ENCODE peak calls at places on chromosomes 6 and 20, in six cellular contexts. O, M, F, B, R and Z are unnamed samples. For H3K9me3 and H3K4me1, the result is how much of the 10 kb centered on the place peaks cover.

GRCh38 chr6:158002951-158003853 is 21.5 kb downstream of the SYNJ2 start:
- DNase-seq in O (peak), M (peak), F (no peak), B (peak), R (peak), Z (peak)

GRCh38 chr20:1087311-1087710 is 31.1 kb upstream of the PSMF1 start:
- DNase-seq in O (no peak), M (no peak), F (no peak), B (no peak), R (no peak), Z (no peak)

GRCh38 chr6:34114695-34115395 is 31.0 kb downstream of the GRM4 start:
- DNase-seq in O (no peak), M (no peak), F (no peak), B (no peak), R (no peak), Z (no peak)

GRCh38 chr20:45029884-45030283 is 63.6 kb downstream of the STK4 start:
- DNase-seq in O (no peak), M (no peak), F (no peak), B (no peak), R (no peak), Z (no peak)

GRCh38 chr20:44734938-44735337 is 10.7 kb upstream of the KCNK15 start:
- DNase-seq in O (no peak), M (no peak), F (no peak), B (no peak), R (no peak), Z (no peak)

GRCh38 chr6:2875840-2876207 is 27.3 kb downstream of the SERPINB9 start:
- DNase-seq in O (peak), M (no peak), F (peak), B (no peak), R (peak), Z (peak)

GRCh38 chr6:90645634-90646033 is 58.8 kb upstream of the MAP3K7 start:
- DNase-seq in O (no peak), M (no peak), F (no peak), B (no peak), R (no peak), Z (no peak)

GRCh38 chr20:38149880-38150594 is 15.0 kb downstream of the TGM2 start:
- DNase-seq in O (no peak), M (no peak), F (no peak), B (no peak), R (no peak), Z (no peak)

GRCh38 chr6:43952746-43953145 is 174.5 kb downstream of the MRPL14 start:
- DNase-seq in O (no peak), M (no peak), F (no peak), B (no peak), R (peak), Z (no peak)

GRCh38 chr6:92945799-92946198 is 473.6 kb downstream of the EPHA7 start:
- DNase-seq in O (no peak), M (no peak), F (no peak), B (no peak), R (no peak), Z (no peak)

GRCh38 chr6:122564230-122564629 is 46.0 kb upstream of the PKIB start:
- DNase-seq in O (no peak), M (no peak), F (no peak), B (no peak), R (no peak), Z (no peak)

GRCh38 chr6:116485786-116486185 is 24.6 kb downstream of the CALHM6 start:
- DNase-seq in O (no peak), M (no peak), F (no peak), B (no peak), R (no peak), Z (no peak)

GRCh38 chr20:33506576-33506975 is 16.7 kb downstream of the CBFA2T2 start:
- DNase-seq in O (no peak), M (no peak), F (no peak), B (no peak), R (no peak), Z (no peak)

GRCh38 chr6:167855825-167856425 is 29.2 kb downstream of the AFDN start:
- DNase-seq in O (no peak), M (no peak), F (no peak), B (no peak), R (no peak), Z (no peak)

GRCh38 chr6:35035481-35036030 is 105.6 kb downstream of the TCP11 start:
- DNase-seq in O (no peak), M (no peak), F (no peak), B (no peak), R (no peak), Z (no peak)

GRCh38 chr6:12010635-12011275 is 1.4 kb upstream of the HIVEP1 start:
- DNase-seq in O (peak), M (peak), F (peak), B (peak), R (peak), Z (peak)

GRCh38 chr6:149271348-149272340 is 45.9 kb upstream of the TAB2 start:
- DNase-seq in O (no peak), M (no peak), F (peak), B (peak), R (peak), Z (no peak)

GRCh38 chr6:112311950-112312547 is 35.1 kb upstream of the RFPL4B start:
- DNase-seq in O (no peak), M (peak), F (peak), B (no peak), R (no peak), Z (no peak)

GRCh38 chr6:48318670-48319069 is 207.7 kb upstream of the PTCHD4 start:
- DNase-seq in O (no peak), M (no peak), F (no peak), B (no peak), R (no peak), Z (no peak)

GRCh38 chr20:47667531-47668312 is 117.6 kb downstream of the SULF2 start:
- DNase-seq in O (no peak), M (no peak), F (no peak), B (no peak), R (no peak), Z (no peak)

GRCh38 chr6:22804620-22805271 is 235.4 kb downstream of the HDGFL1 start:
- DNase-seq in O (no peak), M (no peak), F (no peak), B (no peak), R (no peak), Z (no peak)

GRCh38 chr6:158287047-158287446 is 25.2 kb upstream of the TULP4 start:
- DNase-seq in O (no peak), M (no peak), F (no peak), B (no peak), R (peak), Z (no peak)

GRCh38 chr20:9837634-9838033 is 1.2 kb downstream of the PAK5 start:
- DNase-seq in O (no peak), M (no peak), F (no peak), B (no peak), R (no peak), Z (no peak)
- H3K4me3 ChIP-seq in O (no peak), M (no peak), F (no peak), B (no peak), R (no peak), Z (no peak)

DNA sequence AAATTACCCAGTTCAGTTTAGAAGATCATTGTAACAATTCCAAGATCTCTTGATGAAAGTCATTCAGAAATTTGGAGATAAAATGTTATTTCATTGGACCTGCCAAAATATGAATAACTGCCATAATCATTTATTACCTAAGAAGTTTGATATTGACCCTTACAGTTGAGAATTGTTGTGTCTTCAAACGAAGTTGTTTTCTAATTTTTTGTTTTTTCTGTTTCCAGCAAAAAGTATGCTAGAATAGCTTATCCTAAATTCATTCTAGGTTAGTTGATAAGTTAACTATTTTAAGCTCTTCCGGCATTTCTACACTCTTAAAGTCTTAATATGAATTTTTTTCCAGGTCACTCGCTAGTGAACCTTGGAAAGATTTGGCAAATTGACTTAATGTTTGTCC is 28.9 kb downstream of the CYP24A1 start:
- DNase-seq in O (no peak), M (no peak), F (no peak), B (no peak), R (no peak), Z (no peak)
- H3K9me3 ChIP-seq in O (under half), M (under half), F (under half), B (under half), R (under half), Z (under half)

DNA sequence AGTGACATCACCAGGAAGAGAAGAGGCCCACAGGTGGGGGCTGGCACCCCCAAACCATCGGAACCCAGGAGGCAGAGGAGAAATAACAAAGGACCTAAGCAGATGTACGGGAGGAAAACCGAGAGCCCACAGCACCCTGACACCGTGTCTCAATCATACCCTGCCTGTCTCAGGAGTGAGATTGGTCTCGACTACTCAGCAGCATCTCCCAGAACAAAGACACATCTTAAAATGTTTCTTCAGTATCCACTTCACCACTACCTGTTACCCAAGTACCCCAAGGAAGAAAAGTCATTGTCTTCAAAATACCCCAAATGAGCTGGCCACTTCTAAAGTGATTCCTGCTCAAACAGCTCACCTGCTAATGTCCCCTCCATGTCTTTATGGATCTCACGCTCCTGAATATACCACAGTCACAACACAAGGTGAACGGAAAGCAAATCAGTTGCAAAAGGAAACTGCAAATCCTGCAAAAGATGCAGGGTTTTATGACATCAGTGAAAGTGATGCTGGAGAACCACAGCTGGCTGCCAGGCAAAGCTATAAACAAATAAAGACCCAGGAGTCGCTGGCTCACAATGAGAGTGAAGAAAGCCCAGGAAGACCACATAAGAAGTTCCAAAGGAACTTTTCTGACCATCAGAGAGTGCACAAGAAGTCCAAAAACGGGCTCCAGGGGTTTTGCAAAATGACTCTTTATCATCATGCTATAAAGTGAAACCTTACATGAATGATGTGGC is 44.1 kb downstream of the PREX1 start:
- DNase-seq in O (no peak), M (no peak), F (peak), B (no peak), R (no peak), Z (no peak)
- H3K4me1 ChIP-seq in O (under half), M (under half), F (half or more), B (under half), R (under half), Z (under half)

GRCh38 chr20:14142171-14142570 is 146.9 kb downstream of the MACROD2 start:
- DNase-seq in O (peak), M (peak), F (peak), B (peak), R (peak), Z (no peak)

GRCh38 chr20:14148042-14148441 is 152.7 kb downstream of the MACROD2 start:
- DNase-seq in O (no peak), M (no peak), F (no peak), B (no peak), R (no peak), Z (no peak)

DNA sequence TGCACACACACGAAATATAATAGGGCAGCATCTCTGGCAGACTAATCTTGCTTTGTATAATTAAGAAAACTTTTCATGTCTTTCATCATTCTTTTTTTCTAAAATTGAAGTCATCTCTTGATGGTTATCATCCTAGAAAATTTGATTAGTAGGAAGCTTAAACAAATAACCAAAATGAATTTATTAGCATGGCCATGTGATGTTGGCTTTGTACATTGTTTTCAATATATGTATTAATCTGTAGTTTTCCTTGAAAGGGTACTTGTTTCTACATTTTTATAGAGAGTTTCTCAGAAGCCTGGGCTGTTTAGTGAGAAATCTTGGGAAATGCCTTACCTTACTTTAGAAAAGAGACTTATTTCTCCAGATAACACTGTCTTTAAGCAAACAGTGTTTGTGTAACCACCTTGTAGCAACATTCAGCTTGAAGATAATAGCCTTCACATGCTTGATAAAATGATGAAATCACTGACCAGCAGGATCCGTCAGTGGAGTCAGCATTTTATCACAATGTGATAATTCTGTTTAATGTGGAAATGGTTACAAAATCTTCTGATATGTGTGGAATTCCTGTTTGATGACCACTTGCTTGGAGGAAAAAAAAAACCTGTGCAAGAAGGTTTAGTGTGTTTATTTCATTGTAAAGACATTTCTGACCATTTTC is 147.8 kb downstream of the MACROD2 start:
- DNase-seq in O (no peak), M (no peak), F (no peak), B (no peak), R (no peak), Z (no peak)
- H3K4me3 ChIP-seq in O (no peak), M (no peak), F (no peak), B (no peak), R (no peak), Z (no peak)

DNA sequence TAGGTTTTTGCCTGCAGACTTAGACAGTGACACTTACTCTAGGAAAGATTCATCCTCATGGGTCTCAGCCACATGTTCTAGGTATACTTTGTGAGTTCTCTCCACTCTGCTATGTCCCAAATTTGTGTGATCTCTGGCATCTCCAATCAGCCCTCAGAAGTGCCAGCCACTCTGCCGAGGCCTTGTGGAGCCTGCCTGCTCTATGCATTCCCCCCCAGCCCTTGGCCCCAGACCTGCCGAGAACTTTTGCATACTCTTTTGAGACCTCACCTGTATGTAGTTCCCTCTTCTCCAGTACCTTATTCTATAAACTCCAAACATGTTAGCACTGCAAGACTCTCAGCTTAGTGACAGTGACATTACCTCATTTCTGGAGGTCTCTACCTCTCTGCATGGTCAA is 2170.5 kb upstream of the DEFB115 start:
- DNase-seq in O (no peak), M (no peak), F (no peak), B (no peak), R (no peak), Z (no peak)
- H3K9me3 ChIP-seq in O (under half), M (under half), F (under half), B (under half), R (under half), Z (under half)